ENCODE peak calls at places on chromosomes 3 and 15, in five cellular contexts. F is HepG2, Z is NT2/D1, M is H1, Q is GM12878. E is an unnamed sample.

GRCh38 chr15:78875107-78875914 is 2.6 kb downstream of the MORF4L1 start:
- DNase-seq in F (no peak), Z (no peak), M (no peak), Q (no peak), E (no peak)

GRCh38 chr3:159499031-159499793 is 489.4 kb upstream of the IL12A start:
- DNase-seq in F (no peak), Z (no peak), M (no peak), Q (no peak), E (no peak)

GRCh38 chr15:53716909-53717878 is 42.3 kb downstream of the WDR72 start:
- DNase-seq in F (peak), Z (no peak), M (no peak), Q (no peak), E (no peak)

GRCh38 chr3:138879541-138880380 is 45.0 kb upstream of the PIK3CB start:
- DNase-seq in F (no peak), Z (no peak), M (no peak), Q (no peak), E (no peak)

GRCh38 chr15:66269326-66270090 is 16.0 kb upstream of the MEGF11 start:
- DNase-seq in F (no peak), Z (no peak), M (no peak), Q (no peak), E (peak)

GRCh38 chr15:101026686-101027272 is 107.6 kb downstream of the LRRK1 start:
- DNase-seq in F (no peak), Z (no peak), M (no peak), Q (no peak), E (no peak)

GRCh38 chr3:101827211-101828174 is 21.8 kb upstream of the NFKBIZ start:
- DNase-seq in F (peak), Z (peak), M (peak), Q (peak), E (peak)

GRCh38 chr15:70707901-70708300 is 55.5 kb downstream of the UACA start:
- DNase-seq in F (no peak), Z (no peak), M (no peak), Q (no peak), E (no peak)

DNA sequence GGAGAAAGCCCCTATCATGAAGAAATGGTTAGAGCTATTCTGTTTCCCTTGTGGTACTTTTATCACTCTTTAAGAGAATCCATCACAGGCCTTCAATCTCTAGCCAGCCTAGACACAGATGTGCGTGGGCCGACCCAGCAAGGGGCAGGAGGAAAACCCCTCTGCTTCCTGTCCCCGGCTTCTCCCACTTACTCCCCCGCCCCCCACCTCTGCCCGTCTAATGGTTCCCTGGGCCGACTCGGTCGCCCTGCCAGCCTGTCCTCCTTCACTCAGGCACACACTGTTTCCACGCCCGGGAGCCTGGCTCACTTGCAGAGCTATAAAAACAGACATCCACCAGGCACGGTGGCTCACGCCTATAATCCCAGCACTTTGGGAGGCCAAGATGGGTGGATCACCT is 58.3 kb upstream of the TFRC start:
- DNase-seq in F (no peak), Z (no peak), M (no peak), Q (no peak), E (no peak)
- TF ChIP-seq SUZ12 in F (no peak), Z (no peak), M (no peak), Q (no peak), E (no peak)

DNA sequence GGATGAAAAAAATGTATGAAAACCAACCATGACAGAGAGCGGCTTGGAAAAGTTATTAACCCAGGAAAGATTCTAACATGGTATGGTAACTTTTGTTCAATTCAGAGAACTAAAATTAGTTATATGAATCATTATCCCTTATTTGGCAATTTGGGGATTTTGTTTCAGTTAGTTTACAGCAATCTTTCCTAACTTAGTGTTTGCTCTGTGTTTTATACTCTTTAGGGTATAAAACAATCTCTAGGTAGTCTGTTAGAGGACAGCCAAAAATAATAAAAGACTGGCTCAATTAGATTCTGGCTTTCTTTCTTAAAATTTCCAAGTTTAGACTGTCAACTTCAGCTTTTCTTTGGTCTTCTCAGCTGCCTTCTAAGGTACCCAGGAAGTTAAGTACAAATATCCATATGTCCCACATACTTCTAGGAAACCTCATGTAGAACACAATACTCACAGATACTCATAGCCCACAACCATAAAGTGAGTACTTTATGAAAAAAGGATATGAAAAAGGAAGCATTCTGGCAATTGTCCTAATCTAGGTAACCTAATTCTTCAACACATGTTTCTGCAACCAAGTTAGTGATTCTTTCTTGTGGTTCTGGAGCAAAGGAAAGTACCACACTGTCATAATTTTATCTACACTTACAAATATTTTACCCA is 849.3 kb downstream of the ROBO1 start:
- DNase-seq in F (no peak), Z (no peak), M (no peak), Q (peak), E (no peak)
- TF ChIP-seq SUZ12 in F (no peak), Z (no peak), M (no peak), Q (no peak), E (no peak)

GRCh38 chr3:66211779-66212178 is 9.0 kb upstream of the SLC25A26 start:
- DNase-seq in F (no peak), Z (no peak), M (no peak), Q (no peak), E (no peak)
- TF ChIP-seq SUZ12 in F (no peak), Z (no peak), M (no peak), Q (no peak), E (no peak)

GRCh38 chr15:64288999-64289398 is 67.0 kb downstream of the CSNK1G1 start:
- DNase-seq in F (no peak), Z (no peak), M (no peak), Q (no peak), E (no peak)

GRCh38 chr15:64286473-64286872 is 69.5 kb downstream of the CSNK1G1 start:
- DNase-seq in F (no peak), Z (no peak), M (no peak), Q (no peak), E (no peak)

GRCh38 chr15:64289550-64289949 is 66.4 kb downstream of the CSNK1G1 start:
- DNase-seq in F (no peak), Z (no peak), M (no peak), Q (no peak), E (no peak)

GRCh38 chr15:64287953-64288352 is 68.0 kb downstream of the CSNK1G1 start:
- DNase-seq in F (no peak), Z (no peak), M (no peak), Q (no peak), E (no peak)

GRCh38 chr15:64288577-64288976 is 67.4 kb downstream of the CSNK1G1 start:
- DNase-seq in F (no peak), Z (no peak), M (no peak), Q (no peak), E (no peak)
- TF ChIP-seq SUZ12 in F (no peak), Z (no peak), M (no peak), Q (no peak), E (no peak)

GRCh38 chr3:125051715-125052581 is 3.8 kb downstream of the HEG1 start:
- DNase-seq in F (no peak), Z (no peak), M (peak), Q (peak), E (no peak)
- TF ChIP-seq SUZ12 in F (no peak), Z (no peak), M (no peak), Q (no peak), E (no peak)

DNA sequence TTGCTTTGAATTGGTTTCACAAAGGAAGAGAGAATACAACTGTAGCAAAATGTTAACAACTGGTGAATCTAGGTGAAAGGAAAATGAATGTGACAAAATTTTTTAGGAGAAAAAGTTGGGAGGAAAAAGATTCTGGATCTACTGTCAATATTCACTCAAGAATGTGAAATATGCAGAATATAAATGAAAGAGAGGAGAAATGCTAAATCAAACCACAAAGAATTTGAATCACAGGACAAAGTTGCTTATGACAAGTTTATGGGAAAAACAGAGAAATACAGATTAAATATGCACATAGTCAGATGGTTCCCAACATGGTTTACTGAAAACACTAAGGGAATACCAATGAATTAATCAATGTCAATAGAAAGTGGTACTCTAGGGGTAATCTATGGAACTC is 27.6 kb downstream of the C3orf33 start:
- DNase-seq in F (no peak), Z (no peak), M (no peak), Q (no peak), E (no peak)
- TF ChIP-seq SUZ12 in F (no peak), Z (no peak), M (no peak), Q (no peak), E (no peak)

GRCh38 chr3:75951941-75952340 is 166.6 kb upstream of the ZNF717 start:
- DNase-seq in F (no peak), Z (no peak), M (no peak), Q (no peak), E (no peak)
- TF ChIP-seq SUZ12 in F (no peak), Z (no peak), M (no peak), Q (no peak), E (no peak)